ENCODE peak calls at places on chromosome 22, in eight cellular contexts. M is activated CD8-positive, alpha-beta memory T cell treated with anti-CD3 and anti-CD28 coated beads for 24 hours; Y is A549; T is GM12892; J is fibroblast of pulmonary artery; L is GDM1; F is iris pigment epithelial cell; E is GF-D8. U is an unnamed sample.
A peak's percentile ranks its signal among the peaks of the same experiment; 100 is the strongest.

GRCh38 chr22:38947321-38948112 is 9.9 kb upstream of the APOBEC3A start:
- DNase-seq in Y (no peak), J (no peak), E (no peak), T (no peak), M (peak; percentile 54), L (no peak), F (no peak), U (no peak)

GRCh38 chr22:19374410-19374809 is 57.1 kb downstream of the HIRA start:
- DNase-seq in F (no peak), J (no peak), E (no peak), Y (no peak), T (no peak), L (no peak), M (no peak), U (no peak)

GRCh38 chr22:30393885-30394284 is 2.9 kb upstream of the SEC14L2 start:
- DNase-seq in M (no peak), F (no peak), T (no peak), J (no peak), L (no peak), E (no peak), Y (no peak), U (no peak)

GRCh38 chr22:36285545-36285944 is 32.6 kb downstream of the APOL1 start:
- DNase-seq in F (no peak), T (no peak), Y (no peak), E (no peak), J (no peak), M (no peak), L (no peak), U (no peak)

GRCh38 chr22:43432883-43433415 is 21.1 kb downstream of the MPPED1 start:
- DNase-seq in F (no peak), E (no peak), M (no peak), Y (no peak), J (no peak), L (no peak), T (no peak), U (no peak)

GRCh38 chr22:45526263-45526662 is 23.6 kb downstream of the FBLN1 start:
- DNase-seq in E (no peak), F (no peak), Y (no peak), L (no peak), T (no peak), M (no peak), J (no peak), U (no peak)

GRCh38 chr22:48099251-48099650 is 1336.8 kb downstream of the TBC1D22A start:
- DNase-seq in M (peak; percentile 51), Y (no peak), L (no peak), E (no peak), T (no peak), J (no peak), F (no peak), U (no peak)

GRCh38 chr22:30025187-30025586 is 55.1 kb upstream of the HORMAD2 start:
- DNase-seq in F (no peak), T (no peak), E (no peak), L (no peak), J (no peak), Y (no peak), M (no peak), U (no peak)

GRCh38 chr22:19275919-19276600 is 15.5 kb downstream of the CLTCL1 start:
- DNase-seq in F (no peak), T (no peak), E (no peak), M (no peak), L (no peak), Y (no peak), J (no peak), U (no peak)

GRCh38 chr22:18110944-18111758 is 542 bp downstream of the TUBA8 start:
- DNase-seq in J (no peak), F (no peak), Y (no peak), E (no peak), T (no peak), L (no peak), M (no peak), U (no peak)

GRCh38 chr22:46125816-46126770 is 24.2 kb upstream of the PPARA start:
- DNase-seq in E (no peak), T (no peak), F (no peak), M (no peak), J (no peak), Y (no peak), L (no peak), U (no peak)

GRCh38 chr22:19667872-19668740 is 46.2 kb upstream of the SEPTIN5 start:
- DNase-seq in E (no peak), F (no peak), Y (no peak), J (no peak), L (no peak), T (no peak), M (no peak), U (no peak)